ENCODE peak calls at places on chromosomes 4 and X, in nine cellular contexts. One of them, this sample, is unnamed.

GRCh38 chr4:38268108-38268507 is 307.9 kb downstream of the PTTG2 start:
- DNase-seq in ovary: no peak
- DNase-seq in endothelial cell: no peak
- DNase-seq in cardiac fibroblast: no peak
- DNase-seq in NCI-H345: no peak
- DNase-seq in NCI-H1105: no peak
- DNase-seq in activated CD8-positive, alpha-beta memory T cell treated with anti-CD3 and anti-CD28 coated beads for 48 hours: no peak
- DNase-seq in CD8-positive, alpha-beta memory T cell: no peak
- DNase-seq in activated T-helper 1 cell treated with anti-CD3 and anti-CD28 coated beads, Interleukin-2, amount 50 U/mL, for 16 hours: no peak
- DNase-seq in this sample: no peak

GRCh38 chr4:47106561-47106960 is 75.2 kb downstream of the GABRB1 start:
- DNase-seq in ovary: no peak
- DNase-seq in endothelial cell: no peak
- DNase-seq in cardiac fibroblast: peak
- DNase-seq in NCI-H345: no peak
- DNase-seq in NCI-H1105: no peak
- DNase-seq in activated CD8-positive, alpha-beta memory T cell treated with anti-CD3 and anti-CD28 coated beads for 48 hours: no peak
- DNase-seq in CD8-positive, alpha-beta memory T cell: no peak
- DNase-seq in activated T-helper 1 cell treated with anti-CD3 and anti-CD28 coated beads, Interleukin-2, amount 50 U/mL, for 16 hours: no peak
- DNase-seq in this sample: peak

GRCh38 chr4:187006189-187006618 is 282.5 kb upstream of the FAT1 start:
- DNase-seq in ovary: no peak
- DNase-seq in endothelial cell: no peak
- DNase-seq in cardiac fibroblast: peak
- DNase-seq in NCI-H345: no peak
- DNase-seq in NCI-H1105: no peak
- DNase-seq in activated CD8-positive, alpha-beta memory T cell treated with anti-CD3 and anti-CD28 coated beads for 48 hours: no peak
- DNase-seq in CD8-positive, alpha-beta memory T cell: no peak
- DNase-seq in activated T-helper 1 cell treated with anti-CD3 and anti-CD28 coated beads, Interleukin-2, amount 50 U/mL, for 16 hours: no peak
- DNase-seq in this sample: no peak

GRCh38 chrX:107731831-107732502 is 43.6 kb downstream of the TSC22D3 start:
- DNase-seq in ovary: peak
- DNase-seq in endothelial cell: no peak
- DNase-seq in cardiac fibroblast: peak
- DNase-seq in NCI-H345: peak
- DNase-seq in NCI-H1105: peak
- DNase-seq in activated CD8-positive, alpha-beta memory T cell treated with anti-CD3 and anti-CD28 coated beads for 48 hours: no peak
- DNase-seq in CD8-positive, alpha-beta memory T cell: no peak
- DNase-seq in activated T-helper 1 cell treated with anti-CD3 and anti-CD28 coated beads, Interleukin-2, amount 50 U/mL, for 16 hours: no peak
- DNase-seq in this sample: peak

GRCh38 chrX:68843992-68844391 is 15.2 kb downstream of the EFNB1 start:
- DNase-seq in ovary: no peak
- DNase-seq in endothelial cell: no peak
- DNase-seq in cardiac fibroblast: no peak
- DNase-seq in NCI-H345: no peak
- DNase-seq in NCI-H1105: no peak
- DNase-seq in activated CD8-positive, alpha-beta memory T cell treated with anti-CD3 and anti-CD28 coated beads for 48 hours: no peak
- DNase-seq in CD8-positive, alpha-beta memory T cell: no peak
- DNase-seq in activated T-helper 1 cell treated with anti-CD3 and anti-CD28 coated beads, Interleukin-2, amount 50 U/mL, for 16 hours: no peak
- DNase-seq in this sample: no peak

GRCh38 chrX:11629593-11630211 is 36.0 kb downstream of the ARHGAP6 start:
- DNase-seq in ovary: peak
- DNase-seq in endothelial cell: no peak
- DNase-seq in cardiac fibroblast: peak
- DNase-seq in NCI-H345: no peak
- DNase-seq in NCI-H1105: no peak
- DNase-seq in activated CD8-positive, alpha-beta memory T cell treated with anti-CD3 and anti-CD28 coated beads for 48 hours: no peak
- DNase-seq in CD8-positive, alpha-beta memory T cell: no peak
- DNase-seq in activated T-helper 1 cell treated with anti-CD3 and anti-CD28 coated beads, Interleukin-2, amount 50 U/mL, for 16 hours: no peak
- DNase-seq in this sample: peak

GRCh38 chr4:110515676-110516075 is 39.7 kb downstream of the ENPEP start:
- DNase-seq in ovary: no peak
- DNase-seq in endothelial cell: no peak
- DNase-seq in cardiac fibroblast: peak
- DNase-seq in NCI-H345: no peak
- DNase-seq in NCI-H1105: no peak
- DNase-seq in activated CD8-positive, alpha-beta memory T cell treated with anti-CD3 and anti-CD28 coated beads for 48 hours: no peak
- DNase-seq in CD8-positive, alpha-beta memory T cell: no peak
- DNase-seq in activated T-helper 1 cell treated with anti-CD3 and anti-CD28 coated beads, Interleukin-2, amount 50 U/mL, for 16 hours: no peak
- DNase-seq in this sample: no peak

GRCh38 chr4:5979981-5980380 is 38.2 kb downstream of the C4orf50 start:
- DNase-seq in ovary: no peak
- DNase-seq in endothelial cell: peak
- DNase-seq in cardiac fibroblast: peak
- DNase-seq in NCI-H345: peak
- DNase-seq in NCI-H1105: no peak
- DNase-seq in activated CD8-positive, alpha-beta memory T cell treated with anti-CD3 and anti-CD28 coated beads for 48 hours: no peak
- DNase-seq in CD8-positive, alpha-beta memory T cell: no peak
- DNase-seq in activated T-helper 1 cell treated with anti-CD3 and anti-CD28 coated beads, Interleukin-2, amount 50 U/mL, for 16 hours: no peak
- DNase-seq in this sample: no peak

GRCh38 chr4:77538144-77538543 is 67.5 kb upstream of the CXCL13 start:
- DNase-seq in ovary: no peak
- DNase-seq in endothelial cell: no peak
- DNase-seq in cardiac fibroblast: peak
- DNase-seq in NCI-H345: no peak
- DNase-seq in NCI-H1105: no peak
- DNase-seq in activated CD8-positive, alpha-beta memory T cell treated with anti-CD3 and anti-CD28 coated beads for 48 hours: no peak
- DNase-seq in CD8-positive, alpha-beta memory T cell: no peak
- DNase-seq in activated T-helper 1 cell treated with anti-CD3 and anti-CD28 coated beads, Interleukin-2, amount 50 U/mL, for 16 hours: no peak
- DNase-seq in this sample: peak

GRCh38 chrX:36986231-36986630 is 21.9 kb upstream of the FAM47C start:
- DNase-seq in ovary: no peak
- DNase-seq in endothelial cell: no peak
- DNase-seq in cardiac fibroblast: no peak
- DNase-seq in NCI-H345: no peak
- DNase-seq in NCI-H1105: no peak
- DNase-seq in activated CD8-positive, alpha-beta memory T cell treated with anti-CD3 and anti-CD28 coated beads for 48 hours: no peak
- DNase-seq in CD8-positive, alpha-beta memory T cell: no peak
- DNase-seq in activated T-helper 1 cell treated with anti-CD3 and anti-CD28 coated beads, Interleukin-2, amount 50 U/mL, for 16 hours: no peak
- DNase-seq in this sample: no peak

GRCh38 chr4:170025523-170026252 is 507 bp downstream of the MFAP3L start:
- DNase-seq in ovary: peak
- DNase-seq in endothelial cell: peak
- DNase-seq in cardiac fibroblast: peak
- DNase-seq in NCI-H345: no peak
- DNase-seq in NCI-H1105: no peak
- DNase-seq in activated CD8-positive, alpha-beta memory T cell treated with anti-CD3 and anti-CD28 coated beads for 48 hours: no peak
- DNase-seq in CD8-positive, alpha-beta memory T cell: peak
- DNase-seq in activated T-helper 1 cell treated with anti-CD3 and anti-CD28 coated beads, Interleukin-2, amount 50 U/mL, for 16 hours: no peak
- DNase-seq in this sample: no peak

GRCh38 chr4:164169591-164169990 is 584.3 kb upstream of the SMIM31 start:
- DNase-seq in ovary: no peak
- DNase-seq in endothelial cell: no peak
- DNase-seq in cardiac fibroblast: no peak
- DNase-seq in NCI-H345: no peak
- DNase-seq in NCI-H1105: no peak
- DNase-seq in activated CD8-positive, alpha-beta memory T cell treated with anti-CD3 and anti-CD28 coated beads for 48 hours: no peak
- DNase-seq in CD8-positive, alpha-beta memory T cell: no peak
- DNase-seq in activated T-helper 1 cell treated with anti-CD3 and anti-CD28 coated beads, Interleukin-2, amount 50 U/mL, for 16 hours: no peak
- DNase-seq in this sample: no peak

This sample was measured in HCEC 1CT.